ENCODE peak calls at places on chromosomes 12 and 14, in four cellular contexts. T is BJ, W is heart right ventricle, O is A549. Q is an unnamed sample.

GRCh38 chr12:6367065-6367968 is 8.0 kb downstream of the SCNN1A start:
- DNase-seq in T (no peak), W (no peak), O (no peak), Q (peak)

GRCh38 chr12:121295123-121295745 is 1.3 kb downstream of the CAMKK2 start:
- DNase-seq in T (no peak), W (no peak), O (peak), Q (no peak)

GRCh38 chr12:59113831-59114273 is 193.5 kb upstream of the LRIG3 start:
- DNase-seq in T (peak), W (peak), O (peak), Q (peak)

GRCh38 chr14:94089479-94089878 is 8.4 kb downstream of the IFI27L1 start:
- DNase-seq in T (no peak), W (no peak), O (no peak), Q (no peak)

GRCh38 chr12:49031573-49032161 is 13.1 kb upstream of the PRKAG1 start:
- DNase-seq in T (no peak), W (no peak), O (no peak), Q (no peak)

GRCh38 chr14:81303258-81303935 is 82.6 kb upstream of the GTF2A1 start:
- DNase-seq in T (no peak), W (peak), O (no peak), Q (peak)

GRCh38 chr14:100078997-100079561 is 13.9 kb downstream of the EVL start:
- DNase-seq in T (peak), W (no peak), O (no peak), Q (peak)

GRCh38 chr12:119154435-119154818 is 24.3 kb upstream of the HSPB8 start:
- DNase-seq in T (no peak), W (no peak), O (no peak), Q (no peak)

GRCh38 chr14:73250317-73250713 is 13.0 kb downstream of the PAPLN start:
- DNase-seq in T (no peak), W (no peak), O (no peak), Q (no peak)

GRCh38 chr12:121947966-121948365 is 29.6 kb downstream of the CFAP251 start:
- DNase-seq in T (no peak), W (no peak), O (no peak), Q (no peak)

GRCh38 chr12:90905691-90906370 is 49.1 kb downstream of the CCER1 start:
- DNase-seq in T (no peak), W (no peak), O (no peak), Q (no peak)

GRCh38 chr12:69838086-69838440 is 13.0 kb downstream of the MYRFL start:
- DNase-seq in T (no peak), W (no peak), O (no peak), Q (no peak)

GRCh38 chr12:123111498-123112165 is 39.3 kb downstream of the PITPNM2 start:
- DNase-seq in T (no peak), W (no peak), O (no peak), Q (no peak)

DNA sequence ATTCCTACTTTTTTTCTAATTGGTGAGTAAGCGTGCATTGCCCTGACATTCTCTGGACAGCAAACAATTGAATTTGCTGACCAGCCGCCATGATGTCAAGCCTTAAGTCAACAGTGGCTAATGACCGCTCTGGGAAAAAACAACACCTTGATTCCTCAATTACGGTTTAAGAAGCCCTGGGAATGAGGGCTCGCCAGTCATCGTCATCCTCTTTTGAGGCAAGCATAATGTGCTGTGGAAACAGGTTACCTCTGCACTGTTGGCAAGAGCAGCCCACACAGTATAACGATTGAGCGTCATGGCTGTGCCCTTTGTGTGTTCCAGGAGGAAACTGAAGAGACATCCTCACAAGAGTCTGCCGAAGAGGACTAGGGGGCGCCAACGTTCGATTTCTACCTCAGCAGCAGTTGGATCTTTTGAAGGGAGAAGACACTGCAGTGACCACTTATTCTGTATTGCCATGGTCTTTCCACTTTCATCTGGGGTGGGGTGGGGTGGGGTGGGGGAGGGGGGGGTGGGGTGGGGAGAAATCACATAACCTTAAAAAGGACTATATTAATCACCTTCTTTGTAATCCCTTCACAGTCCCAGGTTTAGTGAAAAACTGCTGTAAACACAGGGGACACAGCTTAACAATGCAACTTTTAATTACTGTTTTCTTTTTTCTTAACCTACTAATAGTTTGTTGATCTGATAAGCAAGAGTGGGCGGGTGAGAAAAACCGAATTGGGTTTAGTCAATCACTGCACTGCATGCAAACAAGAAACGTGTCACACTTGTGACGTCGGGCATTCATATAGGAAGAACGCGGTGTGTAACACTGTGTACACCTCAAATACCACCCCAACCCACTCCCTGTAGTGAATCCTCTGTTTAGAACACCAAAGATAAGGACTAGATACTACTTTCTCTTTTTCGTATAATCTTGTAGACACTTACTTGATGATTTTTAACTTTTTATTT is 138.9 kb downstream of the HMGA2 start:
- DNase-seq in T (no peak), W (no peak), O (no peak), Q (no peak)
- TF ChIP-seq CTCF in T (peak), W (no peak), O (peak), Q (no peak)

GRCh38 chr12:57888407-57889157 is 42.1 kb upstream of the CTDSP2 start:
- DNase-seq in T (no peak), W (peak), O (no peak), Q (no peak)
- TF ChIP-seq CTCF in T (no peak), W (no peak), O (no peak), Q (no peak)

GRCh38 chr14:105485720-105486332 is 860 bp upstream of the CRIP1 start:
- DNase-seq in T (no peak), W (peak), O (peak), Q (peak)
- TF ChIP-seq CTCF in T (peak), W (peak), O (peak), Q (peak)

GRCh38 chr14:75238728-75239455 is 39.7 kb upstream of the FOS start:
- DNase-seq in T (no peak), W (no peak), O (no peak), Q (no peak)
- TF ChIP-seq CTCF in T (no peak), W (peak), O (no peak), Q (no peak)

GRCh38 chr12:55746147-55746912 is 3.4 kb downstream of the GDF11 start:
- DNase-seq in T (no peak), W (no peak), O (no peak), Q (no peak)
- TF ChIP-seq CTCF in T (no peak), W (no peak), O (no peak), Q (no peak)

GRCh38 chr12:88945041-88945732 is 364.9 kb upstream of the KITLG start:
- DNase-seq in T (no peak), W (no peak), O (no peak), Q (no peak)

GRCh38 chr12:88951177-88951576 is 370.9 kb upstream of the KITLG start:
- DNase-seq in T (no peak), W (no peak), O (no peak), Q (no peak)

GRCh38 chr12:88947486-88948043 is 367.3 kb upstream of the KITLG start:
- DNase-seq in T (no peak), W (no peak), O (no peak), Q (no peak)

GRCh38 chr12:88944403-88944802 is 364.1 kb upstream of the KITLG start:
- DNase-seq in T (no peak), W (no peak), O (peak), Q (no peak)

GRCh38 chr12:88946377-88946997 is 366.2 kb upstream of the KITLG start:
- DNase-seq in T (peak), W (peak), O (no peak), Q (no peak)
- TF ChIP-seq CTCF in T (peak), W (no peak), O (no peak), Q (no peak)

Q was measured in GM10248.